ENCODE peak calls at places on chromosomes 4 and X, in six cellular contexts. U is endothelial cell, S is B cell, Y is PC-3, W is AG04449, L is breast epithelium. E is an unnamed sample.

GRCh38 chr4:25547343-25547742 is 108.3 kb upstream of the SLC34A2 start:
- DNase-seq in L (no peak), S (no peak), Y (no peak), U (no peak), W (no peak), E (no peak)

GRCh38 chrX:73563740-73564073 is 710 bp downstream of the CHIC1 start:
- DNase-seq in S (no peak), Y (no peak), L (no peak), W (no peak), U (no peak), E (no peak)

GRCh38 chrX:30530591-30530990 is 47.0 kb downstream of the TASL start:
- DNase-seq in W (no peak), S (no peak), U (no peak), Y (peak), L (no peak), E (no peak)

GRCh38 chr4:64584125-64584524 is 174.9 kb upstream of the TECRL start:
- DNase-seq in U (no peak), S (no peak), L (no peak), W (no peak), Y (no peak), E (no peak)

GRCh38 chr4:25813705-25814104 is 49.1 kb downstream of the SEL1L3 start:
- DNase-seq in S (no peak), L (no peak), W (peak), Y (peak), U (no peak), E (no peak)

GRCh38 chr4:136651932-136652331 is 880.4 kb downstream of the PCDH18 start:
- DNase-seq in U (no peak), Y (no peak), L (no peak), W (no peak), S (no peak), E (no peak)

GRCh38 chrX:338836-339400 is 20.3 kb upstream of the GTPBP6 start:
- DNase-seq in W (no peak), L (no peak), S (no peak), U (no peak), Y (no peak), E (no peak)

GRCh38 chrX:74535633-74536141 is 78.7 kb downstream of the RLIM start:
- DNase-seq in Y (peak), W (no peak), L (peak), S (peak), U (peak), E (peak)

GRCh38 chr4:123597586-123597985 is 201.0 kb downstream of the SPRY1 start:
- DNase-seq in W (peak), Y (peak), U (no peak), S (no peak), L (peak), E (no peak)

GRCh38 chr4:190020790-190021717 is 6.0 kb downstream of the FRG2 start:
- DNase-seq in Y (peak), S (peak), U (peak), W (no peak), L (peak), E (peak)

GRCh38 chrX:13552892-13553291 is 16.5 kb upstream of the EGFL6 start:
- DNase-seq in Y (no peak), L (no peak), S (no peak), W (no peak), U (no peak), E (no peak)

GRCh38 chr4:46254788-46255187 is 130.9 kb upstream of the GABRG1 start:
- DNase-seq in L (no peak), U (no peak), Y (peak), W (no peak), S (no peak), E (no peak)

GRCh38 chrX:68686684-68687045 is 39.2 kb downstream of the STARD8 start:
- DNase-seq in W (no peak), S (no peak), L (peak), Y (no peak), U (no peak), E (peak)

GRCh38 chr4:78688385-78688784 is 87.8 kb upstream of the BMP2K start:
- DNase-seq in Y (peak), S (no peak), W (no peak), U (no peak), L (no peak), E (no peak)

GRCh38 chr4:186858355-186858754 is 134.7 kb upstream of the FAT1 start:
- DNase-seq in L (no peak), Y (no peak), S (no peak), W (no peak), U (no peak), E (no peak)

GRCh38 chr4:152972821-152973613 is 36.9 kb downstream of the FHDC1 start:
- DNase-seq in S (no peak), Y (peak), W (peak), U (no peak), L (no peak), E (no peak)

GRCh38 chr4:38386011-38386551 is 277.9 kb upstream of the KLF3 start:
- DNase-seq in L (no peak), U (no peak), W (no peak), Y (no peak), S (no peak), E (no peak)

GRCh38 chr4:183158062-183158461 is 59.0 kb downstream of the WWC2 start:
- DNase-seq in Y (no peak), W (no peak), S (no peak), U (no peak), L (no peak), E (no peak)

GRCh38 chrX:149865390-149865789 is 15.6 kb upstream of the MAGEA8 start:
- DNase-seq in Y (no peak), S (no peak), U (no peak), W (no peak), L (no peak), E (no peak)

GRCh38 chrX:38061335-38061734 is 55.0 kb downstream of the SYTL5 start:
- DNase-seq in W (no peak), Y (peak), S (no peak), U (no peak), L (no peak), E (no peak)

DNA sequence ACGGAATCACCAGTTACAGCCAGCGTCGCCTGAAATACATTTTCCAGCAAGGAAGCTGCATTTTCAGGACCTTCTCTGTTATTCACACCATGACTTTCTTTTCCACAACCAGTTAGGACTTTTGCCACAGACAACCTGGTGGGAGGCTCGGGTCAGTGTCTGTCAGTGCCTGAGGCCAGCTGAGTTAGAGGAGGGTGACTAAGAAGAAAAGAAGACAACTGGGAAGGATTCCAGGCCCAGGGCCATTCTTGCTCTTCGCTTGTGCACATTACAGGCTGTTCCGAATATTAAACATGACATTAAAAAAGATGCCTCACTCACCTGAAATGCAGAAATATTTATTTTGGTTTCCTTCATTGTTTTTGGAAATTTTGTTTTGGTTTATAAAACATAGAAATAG is 21.4 kb upstream of the CENPU start:
- DNase-seq in U (no peak), W (no peak), S (no peak), L (peak), Y (peak), E (no peak)
- TF ChIP-seq CTCF in U (no peak), W (no peak), S (no peak), L (no peak), Y (no peak), E (no peak)

DNA sequence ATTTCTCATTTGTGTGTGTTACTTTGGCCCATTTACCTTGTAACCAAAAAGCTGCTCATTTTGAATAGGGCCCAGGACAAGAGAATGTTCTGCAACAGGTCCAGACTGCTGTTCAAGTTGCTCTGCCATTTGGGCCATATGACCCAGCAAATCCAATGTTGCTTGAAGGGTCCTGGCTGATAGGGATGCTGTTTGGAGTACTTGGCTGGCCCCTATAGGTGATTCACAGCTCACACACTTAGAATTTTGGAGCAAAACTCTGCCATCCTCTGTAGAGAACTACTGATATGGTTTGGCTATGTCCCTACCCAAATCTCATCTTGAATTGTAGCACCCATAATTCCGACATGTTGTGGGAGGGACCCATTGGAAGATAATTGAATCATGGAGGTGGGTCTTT is 131.5 kb downstream of the AASDH start:
- DNase-seq in W (no peak), Y (no peak), L (no peak), S (no peak), U (no peak), E (no peak)
- TF ChIP-seq CTCF in W (no peak), Y (no peak), L (no peak), S (no peak), U (no peak), E (no peak)

GRCh38 chr4:106810122-106810521 is 226.0 kb downstream of the DKK2 start:
- DNase-seq in L (no peak), Y (no peak), S (no peak), U (no peak), W (no peak), E (no peak)

GRCh38 chr4:106803107-106803506 is 233.0 kb downstream of the DKK2 start:
- DNase-seq in S (no peak), Y (peak), U (no peak), L (no peak), W (no peak), E (no peak)

GRCh38 chr4:106806158-106806797 is 229.8 kb downstream of the DKK2 start:
- DNase-seq in Y (peak), W (no peak), S (no peak), L (no peak), U (no peak), E (no peak)

GRCh38 chr4:106809083-106809482 is 227.0 kb downstream of the DKK2 start:
- DNase-seq in L (no peak), U (peak), S (no peak), W (no peak), Y (peak), E (no peak)
- TF ChIP-seq CTCF in L (no peak), U (no peak), S (no peak), W (peak), Y (peak), E (no peak)

DNA sequence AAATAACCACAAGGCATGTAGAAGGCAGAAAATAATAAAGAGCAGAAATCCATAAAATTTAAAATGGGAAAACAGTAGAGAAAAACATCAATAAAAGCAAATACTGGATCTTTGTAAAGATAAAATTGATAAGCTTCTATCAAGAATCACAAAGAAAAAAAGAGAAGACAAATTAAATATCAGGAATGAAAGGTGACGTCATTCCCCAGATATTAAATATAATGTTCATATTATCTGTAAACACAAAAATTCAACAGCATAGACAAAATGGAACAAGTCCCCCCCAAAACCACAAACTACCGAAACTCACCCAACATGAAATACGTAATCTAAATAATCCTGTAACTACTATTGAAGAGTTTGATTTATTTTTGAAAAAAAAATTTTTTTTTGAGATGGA is 30.5 kb upstream of the FAM120C start:
- DNase-seq in L (no peak), Y (no peak), U (no peak), S (no peak), W (no peak), E (no peak)
- TF ChIP-seq CTCF in L (no peak), Y (no peak), U (no peak), S (no peak), W (no peak), E (no peak)

DNA sequence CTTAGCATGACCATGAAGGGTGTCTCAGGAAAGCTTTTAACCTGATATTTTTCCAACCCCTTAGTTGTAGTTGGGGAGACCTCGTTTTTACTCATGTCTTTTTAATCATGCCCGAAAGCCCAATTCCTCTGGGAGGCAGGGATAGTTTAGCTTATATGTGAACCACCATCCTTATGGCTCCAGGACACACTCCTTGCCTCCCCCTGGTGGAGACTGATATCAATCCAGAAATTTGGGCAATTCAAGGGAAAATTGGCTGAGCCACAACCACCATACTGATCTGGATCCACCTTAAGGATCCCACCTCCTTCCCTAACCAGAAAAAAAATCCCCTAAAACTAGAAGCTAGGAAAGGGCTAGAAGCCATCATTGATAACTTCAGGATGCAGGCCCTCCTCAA is 13.4 kb upstream of the COL25A1 start:
- DNase-seq in S (no peak), L (no peak), U (no peak), W (no peak), Y (no peak), E (no peak)
- TF ChIP-seq CTCF in S (no peak), L (no peak), U (peak), W (peak), Y (peak), E (no peak)

DNA sequence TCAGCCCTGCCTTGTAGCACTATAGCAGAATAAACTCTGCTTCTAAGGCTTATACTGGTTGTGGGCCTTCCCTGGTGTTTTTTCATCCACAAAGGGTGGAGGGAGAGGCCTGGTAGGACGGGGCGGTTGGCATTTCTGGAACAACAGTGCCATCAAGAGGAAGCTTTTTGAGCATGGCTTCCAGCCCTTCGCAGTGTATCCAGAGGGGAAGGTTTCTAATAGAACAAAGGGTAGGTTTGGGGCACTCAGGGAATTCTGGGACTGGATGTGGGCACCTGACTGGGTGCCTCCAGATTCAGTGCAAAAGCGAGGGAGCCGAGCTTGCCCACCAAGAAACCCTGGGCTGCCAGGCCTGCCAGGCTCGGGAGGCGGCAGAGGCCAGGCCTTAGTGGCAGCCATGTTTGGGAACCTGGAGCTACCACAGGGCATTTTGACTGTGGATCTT is 229.6 kb upstream of the AGTR2 start:
- DNase-seq in U (peak), S (no peak), Y (peak), W (no peak), L (peak), E (peak)
- TF ChIP-seq CTCF in U (no peak), S (peak), Y (peak), W (no peak), L (no peak), E (peak)

E was measured in GM13977.